ENCODE peak calls at places on chromosomes 3 and 15, in four cellular contexts. A, U, W and V are unnamed samples.

GRCh38 chr15:41445399-41445798 is 28.5 kb downstream of the RTF1 start:
- DNase-seq in A (no peak), U (no peak), W (no peak), V (no peak)

GRCh38 chr15:66842710-66843441 is 140.8 kb downstream of the SMAD6 start:
- DNase-seq in A (peak; percentile 75), U (no peak), W (no peak), V (peak; percentile 90)

GRCh38 chr3:194383276-194383940 is 13.9 kb upstream of the LRRC15 start:
- DNase-seq in A (no peak), U (no peak), W (no peak), V (no peak)

GRCh38 chr3:126551066-126551838 is 7.5 kb downstream of the C3orf22 start:
- DNase-seq in A (peak; percentile 10), U (no peak), W (no peak), V (no peak)

GRCh38 chr3:194296448-194296831 is 54.7 kb downstream of the CPN2 start:
- DNase-seq in A (no peak), U (no peak), W (no peak), V (peak; percentile 87)

GRCh38 chr3:57852896-57853295 is 96.8 kb downstream of the SLMAP start:
- DNase-seq in A (no peak), U (no peak), W (no peak), V (no peak)

GRCh38 chr15:52735231-52736089 is 54.7 kb downstream of the ONECUT1 start:
- DNase-seq in A (peak; percentile 63), U (peak; percentile 54), W (peak; percentile 39), V (peak; percentile 48)

GRCh38 chr3:13141991-13142412 is 68.8 kb upstream of the IQSEC1 start:
- DNase-seq in A (no peak), U (no peak), W (no peak), V (peak; percentile 28)

GRCh38 chr15:26838742-26839460 is 28.0 kb upstream of the GABRA5 start:
- DNase-seq in A (no peak), U (peak; percentile 27), W (no peak), V (peak; percentile 9)

GRCh38 chr15:96338772-96339661 is 8.5 kb downstream of the NR2F2 start:
- DNase-seq in A (no peak), U (no peak), W (no peak), V (no peak)

GRCh38 chr3:188594137-188594536 is 440.2 kb downstream of the LPP start:
- DNase-seq in A (no peak), U (no peak), W (no peak), V (no peak)

GRCh38 chr15:47786371-47786770 is 69.1 kb downstream of the SEMA6D start:
- DNase-seq in A (no peak), U (no peak), W (no peak), V (no peak)

GRCh38 chr3:156491192-156491591 is 63.7 kb downstream of the SSR3 start:
- DNase-seq in A (no peak), U (no peak), W (no peak), V (no peak)

GRCh38 chr15:88539441-88539840 is 7.0 kb downstream of the DET1 start:
- DNase-seq in A (no peak), U (no peak), W (no peak), V (no peak)

GRCh38 chr15:51935466-51936118 is 36.0 kb downstream of the LEO1 start:
- DNase-seq in A (no peak), U (peak; percentile 47), W (peak; percentile 39), V (no peak)

GRCh38 chr15:100373037-100373896 is 31.5 kb upstream of the ADAMTS17 start:
- DNase-seq in A (no peak), U (no peak), W (no peak), V (no peak)

GRCh38 chr3:161275919-161276318 is 54.8 kb downstream of the NMD3 start:
- DNase-seq in A (no peak), U (no peak), W (no peak), V (no peak)

GRCh38 chr3:121562148-121562547 is 5.6 kb upstream of the ARGFX start:
- DNase-seq in A (no peak), U (no peak), W (no peak), V (no peak)

GRCh38 chr3:121552379-121552778 is 6.6 kb upstream of the POLQ start:
- DNase-seq in A (no peak), U (no peak), W (no peak), V (no peak)

GRCh38 chr3:121552797-121553196 is 7.0 kb upstream of the POLQ start:
- DNase-seq in A (no peak), U (no peak), W (no peak), V (no peak)

GRCh38 chr3:121557426-121557934 is 10.3 kb upstream of the ARGFX start:
- DNase-seq in A (no peak), U (no peak), W (no peak), V (no peak)
- TF ChIP-seq POLR2A in A (no peak), U (no peak), W (no peak), V (no peak)

GRCh38 chr15:32838820-32839219 is 121.0 kb downstream of the GREM1 start:
- DNase-seq in A (no peak), U (no peak), W (no peak), V (peak; percentile 13)
- TF ChIP-seq POLR2A in A (no peak), U (no peak), W (no peak), V (no peak)

GRCh38 chr3:129892486-129892856 is 1.0 kb downstream of the TMCC1 start:
- DNase-seq in A (no peak), U (no peak), W (no peak), V (peak; percentile 12)

GRCh38 chr3:129890125-129890524 is 3.4 kb downstream of the TMCC1 start:
- DNase-seq in A (no peak), U (no peak), W (no peak), V (no peak)

GRCh38 chr3:129893616-129894070 is at the start of gene TMCC1:
- DNase-seq in A (peak; percentile 93), U (peak; percentile 86), W (peak; percentile 84), V (peak; percentile 93)

GRCh38 chr3:129890891-129891290 is 2.6 kb downstream of the TMCC1 start:
- DNase-seq in A (no peak), U (no peak), W (no peak), V (no peak)

DNA sequence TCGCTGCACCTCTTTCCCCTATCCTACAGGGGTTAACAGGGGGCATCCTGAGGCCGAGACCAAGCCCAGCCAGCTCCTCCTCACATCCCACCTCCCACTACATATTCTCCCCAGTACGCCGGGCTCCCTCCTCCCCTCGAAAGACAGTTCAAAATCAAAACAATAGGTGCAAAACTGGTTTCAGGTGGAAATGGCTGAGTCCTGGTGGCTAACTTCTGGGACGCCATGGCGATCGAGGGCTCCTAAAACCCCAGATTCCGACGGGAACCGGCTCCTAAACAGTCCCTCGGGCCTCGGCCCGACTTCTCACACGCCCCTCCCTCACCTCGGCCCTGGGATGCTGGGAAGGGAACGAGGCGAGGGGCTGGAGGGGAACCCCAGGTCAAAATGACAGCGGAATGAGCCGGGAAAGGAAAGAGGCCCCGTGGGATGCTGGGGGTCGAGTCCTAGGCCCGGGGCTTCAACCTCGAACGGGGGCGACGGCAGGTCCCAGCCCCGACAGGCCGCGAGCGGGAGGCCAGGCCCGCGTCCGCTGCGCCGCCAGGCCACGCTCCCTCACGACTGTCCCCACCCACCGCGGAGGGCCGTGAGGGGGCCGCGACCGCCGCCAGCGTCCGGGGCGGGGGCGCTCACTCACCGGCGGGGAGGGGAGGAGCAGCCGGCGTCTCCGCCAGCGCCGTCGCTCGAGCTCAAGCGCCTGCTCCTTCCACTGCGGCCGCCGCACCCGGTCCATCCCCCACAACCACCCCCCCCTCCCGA is 475 bp downstream of the TMCC1 start:
- DNase-seq in A (no peak), U (peak; percentile 68), W (peak; percentile 61), V (peak; percentile 71)
- TF ChIP-seq POLR2A in A (no peak), U (peak; percentile 53), W (peak; percentile 62), V (peak; percentile 57)

GRCh38 chr3:172329070-172329469 is 119.2 kb downstream of the GHSR start:
- DNase-seq in A (no peak), U (no peak), W (no peak), V (no peak)
- TF ChIP-seq POLR2A in A (no peak), U (no peak), W (no peak), V (no peak)

GRCh38 chr15:89654847-89655805 is at the start of gene KIF7:
- DNase-seq in A (peak; percentile 31), U (peak; percentile 68), W (no peak), V (peak; percentile 40)
- TF ChIP-seq POLR2A in A (no peak), U (no peak), W (no peak), V (no peak)

DNA sequence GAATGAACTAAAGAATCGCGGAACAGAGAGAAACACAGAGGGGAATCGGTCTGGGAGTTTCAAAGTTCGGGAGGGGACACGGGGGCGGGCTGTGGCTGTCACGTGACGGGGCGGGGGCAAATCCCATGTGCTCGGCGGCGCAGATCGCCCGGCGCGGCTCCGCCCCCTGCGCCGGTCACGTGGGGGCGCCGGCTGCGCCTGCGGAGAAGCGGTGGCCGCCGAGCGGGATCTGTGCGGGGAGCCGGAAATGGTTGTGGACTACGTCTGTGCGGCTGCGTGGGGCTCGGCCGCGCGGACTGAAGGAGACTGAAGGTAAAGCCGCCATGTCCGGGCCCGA is at the start of gene EIF4G1:
- DNase-seq in A (peak; percentile 96), U (peak; percentile 96), W (peak; percentile 97), V (peak; percentile 95)
- TF ChIP-seq POLR2A in A (no peak), U (peak; percentile 78), W (peak; percentile 86), V (no peak)

GRCh38 chr15:68256675-68257450 is 20.7 kb upstream of the FEM1B start:
- DNase-seq in A (peak; percentile 79), U (peak; percentile 33), W (peak; percentile 33), V (peak; percentile 94)
- TF ChIP-seq POLR2A in A (no peak), U (no peak), W (no peak), V (peak; percentile 84)

DNA sequence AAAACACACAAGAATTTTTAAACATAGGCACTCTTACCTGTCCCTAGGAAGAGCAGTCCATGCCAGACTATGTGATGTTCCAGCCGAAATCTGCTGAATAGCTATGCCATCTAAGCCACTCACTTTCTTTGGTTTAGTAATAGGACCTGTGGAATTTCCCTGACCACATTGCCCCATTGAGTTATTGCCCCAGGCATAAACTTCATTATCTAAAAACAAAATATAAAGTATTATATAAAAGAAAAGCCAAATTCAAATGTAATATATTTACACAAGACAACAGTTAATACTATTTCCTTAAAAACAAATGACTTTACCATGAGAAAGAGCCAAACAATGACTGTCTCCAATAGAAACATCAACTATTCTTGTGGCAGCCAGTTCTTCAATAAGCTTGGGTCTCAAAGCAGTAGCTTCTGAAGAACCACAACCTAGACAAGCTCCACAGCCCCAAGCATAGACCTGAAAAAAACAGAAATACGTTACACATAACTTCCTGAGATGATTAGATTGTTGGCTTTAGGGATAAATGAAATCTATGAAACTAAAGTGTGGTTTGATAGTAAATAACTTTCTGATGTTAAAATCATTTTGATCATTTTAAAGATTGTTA is 84.3 kb downstream of the HERC1 start:
- DNase-seq in A (no peak), U (no peak), W (no peak), V (no peak)
- TF ChIP-seq POLR2A in A (no peak), U (no peak), W (no peak), V (no peak)

GRCh38 chr3:16512435-16513140 is 911 bp downstream of the RFTN1 start:
- DNase-seq in A (peak; percentile 26), U (no peak), W (peak; percentile 43), V (peak; percentile 61)

GRCh38 chr3:16510620-16511319 is 2.7 kb downstream of the RFTN1 start:
- DNase-seq in A (no peak), U (no peak), W (no peak), V (no peak)

GRCh38 chr3:16513141-16514020 is at the start of gene RFTN1:
- DNase-seq in A (peak; percentile 31), U (peak; percentile 41), W (peak; percentile 47), V (peak; percentile 62)

GRCh38 chr3:16509721-16510619 is 3.5 kb downstream of the RFTN1 start:
- DNase-seq in A (no peak), U (no peak), W (no peak), V (peak; percentile 52)

GRCh38 chr3:16511561-16512434 is 1.7 kb downstream of the RFTN1 start:
- DNase-seq in A (peak; percentile 56), U (peak; percentile 53), W (peak; percentile 43), V (peak; percentile 70)
- TF ChIP-seq POLR2A in A (no peak), U (peak; percentile 97), W (peak; percentile 90), V (no peak)

GRCh38 chr15:57340673-57341259 is 35.5 kb upstream of the CGNL1 start:
- DNase-seq in A (peak; percentile 58), U (peak; percentile 43), W (no peak), V (peak; percentile 56)
- TF ChIP-seq POLR2A in A (no peak), U (no peak), W (no peak), V (no peak)